ENCODE peak calls at places on chromosomes 3 and 15, in four cellular contexts. One of them, this sample, is unnamed.

GRCh38 chr15:23038741-23039150 is 623 bp downstream of the TUBGCP5 start:
- DNase-seq in neural crest cell: no peak
- DNase-seq in activated CD8-positive, alpha-beta T cell treated with anti-CD3 and anti-CD28 coated beads for 36 hours: no peak
- DNase-seq in NCI-H1694: no peak
- DNase-seq in this sample: no peak

GRCh38 chr3:184260571-184261269 is 633 bp downstream of the CAMK2N2 start:
- DNase-seq in activated CD8-positive, alpha-beta T cell treated with anti-CD3 and anti-CD28 coated beads for 36 hours: peak; percentile 13
- DNase-seq in neural crest cell: no peak
- DNase-seq in NCI-H1694: no peak
- DNase-seq in this sample: peak; percentile 75

GRCh38 chr15:38620851-38621594 is 56.4 kb upstream of the RASGRP1 start:
- DNase-seq in NCI-H1694: peak; percentile 23
- DNase-seq in neural crest cell: no peak
- DNase-seq in activated CD8-positive, alpha-beta T cell treated with anti-CD3 and anti-CD28 coated beads for 36 hours: no peak
- DNase-seq in this sample: no peak

GRCh38 chr3:45929042-45929679 is 14.1 kb upstream of the CXCR6 start:
- DNase-seq in neural crest cell: peak; percentile 44
- DNase-seq in activated CD8-positive, alpha-beta T cell treated with anti-CD3 and anti-CD28 coated beads for 36 hours: peak; percentile 75
- DNase-seq in NCI-H1694: peak; percentile 0
- DNase-seq in this sample: peak; percentile 77

GRCh38 chr3:126971891-126972351 is 11.0 kb upstream of the PLXNA1 start:
- DNase-seq in neural crest cell: peak; percentile 28
- DNase-seq in NCI-H1694: no peak
- DNase-seq in activated CD8-positive, alpha-beta T cell treated with anti-CD3 and anti-CD28 coated beads for 36 hours: no peak
- DNase-seq in this sample: no peak

GRCh38 chr3:112653881-112654300 is 12.9 kb upstream of the CCDC80 start:
- DNase-seq in NCI-H1694: no peak
- DNase-seq in activated CD8-positive, alpha-beta T cell treated with anti-CD3 and anti-CD28 coated beads for 36 hours: no peak
- DNase-seq in neural crest cell: no peak
- DNase-seq in this sample: no peak

GRCh38 chr15:97156739-97157265 is 803.7 kb upstream of the ARRDC4 start:
- DNase-seq in activated CD8-positive, alpha-beta T cell treated with anti-CD3 and anti-CD28 coated beads for 36 hours: no peak
- DNase-seq in neural crest cell: no peak
- DNase-seq in NCI-H1694: no peak
- DNase-seq in this sample: no peak

GRCh38 chr3:184227481-184227935 is 1.9 kb upstream of the VWA5B2 start:
- DNase-seq in activated CD8-positive, alpha-beta T cell treated with anti-CD3 and anti-CD28 coated beads for 36 hours: peak; percentile 61
- DNase-seq in neural crest cell: peak; percentile 28
- DNase-seq in NCI-H1694: peak; percentile 51
- DNase-seq in this sample: no peak

GRCh38 chr3:28212681-28213080 is 28.7 kb upstream of the CMC1 start:
- DNase-seq in neural crest cell: no peak
- DNase-seq in NCI-H1694: no peak
- DNase-seq in activated CD8-positive, alpha-beta T cell treated with anti-CD3 and anti-CD28 coated beads for 36 hours: no peak
- DNase-seq in this sample: no peak

GRCh38 chr3:12574131-12574530 is 17.2 kb downstream of the MKRN2 start:
- DNase-seq in neural crest cell: no peak
- DNase-seq in activated CD8-positive, alpha-beta T cell treated with anti-CD3 and anti-CD28 coated beads for 36 hours: no peak
- DNase-seq in NCI-H1694: no peak
- DNase-seq in this sample: no peak

GRCh38 chr3:13011369-13012227 is 61.6 kb downstream of the IQSEC1 start:
- DNase-seq in neural crest cell: no peak
- DNase-seq in activated CD8-positive, alpha-beta T cell treated with anti-CD3 and anti-CD28 coated beads for 36 hours: peak; percentile 96
- DNase-seq in NCI-H1694: no peak
- DNase-seq in this sample: no peak

GRCh38 chr3:126180477-126181397 is at the start of gene ALDH1L1:
- DNase-seq in activated CD8-positive, alpha-beta T cell treated with anti-CD3 and anti-CD28 coated beads for 36 hours: no peak
- DNase-seq in neural crest cell: peak; percentile 42
- DNase-seq in NCI-H1694: no peak
- DNase-seq in this sample: peak; percentile 84

GRCh38 chr3:46989146-46989810 is 9.8 kb downstream of the NBEAL2 start:
- DNase-seq in NCI-H1694: no peak
- DNase-seq in activated CD8-positive, alpha-beta T cell treated with anti-CD3 and anti-CD28 coated beads for 36 hours: no peak
- DNase-seq in neural crest cell: no peak
- DNase-seq in this sample: no peak

GRCh38 chr15:34182942-34183341 is 27.0 kb downstream of the KATNBL1 start:
- DNase-seq in activated CD8-positive, alpha-beta T cell treated with anti-CD3 and anti-CD28 coated beads for 36 hours: no peak
- DNase-seq in neural crest cell: no peak
- DNase-seq in NCI-H1694: no peak
- DNase-seq in this sample: no peak

GRCh38 chr15:89743594-89743993 is 7.5 kb downstream of the MESP1 start:
- DNase-seq in activated CD8-positive, alpha-beta T cell treated with anti-CD3 and anti-CD28 coated beads for 36 hours: peak; percentile 14
- DNase-seq in neural crest cell: no peak
- DNase-seq in NCI-H1694: no peak
- DNase-seq in this sample: no peak

GRCh38 chr3:164458986-164459385 is 619.3 kb downstream of the SI start:
- DNase-seq in neural crest cell: no peak
- DNase-seq in activated CD8-positive, alpha-beta T cell treated with anti-CD3 and anti-CD28 coated beads for 36 hours: no peak
- DNase-seq in NCI-H1694: no peak
- DNase-seq in this sample: no peak

GRCh38 chr3:112776836-112777235 is 69.8 kb downstream of the CD200R1L start:
- DNase-seq in neural crest cell: no peak
- DNase-seq in NCI-H1694: no peak
- DNase-seq in activated CD8-positive, alpha-beta T cell treated with anti-CD3 and anti-CD28 coated beads for 36 hours: no peak
- DNase-seq in this sample: no peak

GRCh38 chr3:143037867-143038266 is 36.5 kb downstream of the U2SURP start:
- DNase-seq in activated CD8-positive, alpha-beta T cell treated with anti-CD3 and anti-CD28 coated beads for 36 hours: no peak
- DNase-seq in NCI-H1694: no peak
- DNase-seq in neural crest cell: no peak
- DNase-seq in this sample: no peak

GRCh38 chr15:53454535-53454842 is 305.0 kb downstream of the WDR72 start:
- DNase-seq in activated CD8-positive, alpha-beta T cell treated with anti-CD3 and anti-CD28 coated beads for 36 hours: no peak
- DNase-seq in NCI-H1694: no peak
- DNase-seq in neural crest cell: no peak
- DNase-seq in this sample: no peak

GRCh38 chr3:52782412-52783210 is 5.2 kb downstream of the ITIH1 start:
- DNase-seq in neural crest cell: no peak
- DNase-seq in activated CD8-positive, alpha-beta T cell treated with anti-CD3 and anti-CD28 coated beads for 36 hours: no peak
- DNase-seq in NCI-H1694: no peak
- DNase-seq in this sample: no peak

GRCh38 chr3:111595239-111595638 is at the start of gene ZBED2:
- DNase-seq in NCI-H1694: no peak
- DNase-seq in activated CD8-positive, alpha-beta T cell treated with anti-CD3 and anti-CD28 coated beads for 36 hours: peak; percentile 59
- DNase-seq in neural crest cell: no peak
- DNase-seq in this sample: no peak

This sample was measured in retina.